ENCODE peak calls at places on chromosomes 11 and 22, in nine cellular contexts. K is LHCN-M2; F is MCF 10A; W is activated CD4-positive, alpha-beta T cell treated with anti-CD3 and anti-CD28 coated beads, Interleukin-2, amount 10 ng/mL, durations not matched to agents 7 days and 5 days; T is cardiac fibroblast; E is NCI-H2107; O is AG04449; A is T-helper 1 cell; Q is left ventricle myocardium inferior. V is an unnamed sample.

GRCh38 chr22:23119492-23120414 is 22.0 kb downstream of the RSPH14 start:
- DNase-seq in O (no peak), Q (no peak), E (no peak), F (no peak), K (no peak), W (peak; percentile 52), A (peak; percentile 47), T (no peak), V (no peak)

GRCh38 chr11:125903753-125904659 is at the start of gene DDX25:
- DNase-seq in W (no peak), Q (no peak), T (no peak), A (no peak), K (no peak), F (no peak), O (no peak), E (no peak), V (no peak)

GRCh38 chr11:121473064-121473777 is 20.5 kb upstream of the SORL1-AS1 start:
- DNase-seq in K (peak; percentile 2), A (no peak), Q (no peak), O (no peak), W (no peak), E (no peak), F (no peak), T (peak; percentile 37), V (peak; percentile 13)

GRCh38 chr11:120054753-120055045 is 83.2 kb downstream of the TRIM29 start:
- DNase-seq in W (no peak), K (no peak), E (no peak), A (no peak), Q (no peak), T (no peak), F (no peak), O (no peak), V (no peak)

GRCh38 chr22:39184586-39185577 is 32.4 kb upstream of the CBX7 start:
- DNase-seq in K (no peak), O (no peak), T (peak; percentile 84), A (no peak), F (no peak), W (no peak), Q (no peak), E (no peak), V (no peak)

GRCh38 chr11:116697639-116698038 is 75.1 kb downstream of the BUD13 start:
- DNase-seq in T (no peak), E (no peak), F (no peak), Q (no peak), O (no peak), K (no peak), A (no peak), W (no peak), V (no peak)

GRCh38 chr11:61195710-61196109 is 7.6 kb upstream of the PGA3 start:
- DNase-seq in K (no peak), T (no peak), O (no peak), E (no peak), A (no peak), W (no peak), Q (no peak), F (no peak), V (no peak)

GRCh38 chr22:45203150-45203974 is 37.3 kb downstream of the KIAA0930 start:
- DNase-seq in E (no peak), F (no peak), Q (no peak), W (no peak), A (no peak), O (no peak), K (no peak), T (no peak), V (no peak)

GRCh38 chr11:67282876-67283371 is 6.2 kb upstream of the ANKRD13D start:
- DNase-seq in K (no peak), Q (peak; percentile 12), O (no peak), T (no peak), E (no peak), A (no peak), W (no peak), F (no peak), V (no peak)

GRCh38 chr22:31148953-31149627 is 8.8 kb upstream of the PLA2G3 start:
- DNase-seq in F (peak; percentile 75), K (peak; percentile 59), Q (peak; percentile 66), W (peak; percentile 36), E (no peak), A (no peak), T (peak; percentile 90), O (no peak), V (peak; percentile 59)

GRCh38 chr22:27982630-27983180 is 63.6 kb upstream of the PITPNB start:
- DNase-seq in T (no peak), K (no peak), W (no peak), Q (no peak), F (no peak), O (no peak), A (no peak), E (no peak), V (no peak)

GRCh38 chr22:49604732-49605302 is 222.9 kb downstream of the BRD1 start:
- DNase-seq in E (no peak), T (no peak), W (no peak), K (no peak), Q (no peak), A (no peak), O (no peak), F (no peak), V (no peak)

GRCh38 chr11:65504671-65505433 is 6.0 kb downstream of the MALAT1 start:
- DNase-seq in K (peak; percentile 45), O (no peak), W (no peak), E (no peak), T (peak; percentile 72), Q (no peak), A (no peak), F (no peak), V (no peak)

GRCh38 chr11:8956860-8957259 is 7.4 kb downstream of the TMEM9B start:
- DNase-seq in F (no peak), T (no peak), K (no peak), A (no peak), E (no peak), O (no peak), Q (no peak), W (no peak), V (peak; percentile 20)

GRCh38 chr22:47067911-47068654 is 305.6 kb downstream of the TBC1D22A start:
- DNase-seq in W (no peak), O (no peak), F (no peak), K (no peak), Q (peak; percentile 5), T (no peak), A (no peak), E (no peak), V (no peak)

GRCh38 chr22:20238567-20239062 is 29.5 kb downstream of the RTN4R start:
- DNase-seq in A (peak; percentile 21), K (peak; percentile 4), E (no peak), Q (no peak), W (peak; percentile 73), O (no peak), T (no peak), F (peak; percentile 39), V (no peak)

GRCh38 chr22:19393704-19394103 is 37.8 kb downstream of the HIRA start:
- DNase-seq in F (no peak), E (no peak), O (no peak), A (no peak), W (no peak), T (no peak), K (no peak), Q (no peak), V (no peak)

GRCh38 chr11:69295995-69296889 is 2.3 kb downstream of the MYEOV start:
- DNase-seq in Q (peak; percentile 54), O (no peak), E (no peak), F (peak; percentile 96), T (peak; percentile 87), A (no peak), K (peak; percentile 75), W (no peak), V (no peak)

GRCh38 chr11:18770479-18771125 is 21.0 kb downstream of the PTPN5 start:
- DNase-seq in Q (no peak), K (no peak), W (no peak), F (no peak), A (no peak), T (no peak), O (no peak), E (no peak), V (no peak)

GRCh38 chr11:91981995-91982394 is 242.6 kb upstream of the FAT3 start:
- DNase-seq in O (peak; percentile 82), T (peak; percentile 96), Q (no peak), E (no peak), A (no peak), W (no peak), F (peak; percentile 95), K (peak; percentile 92), V (no peak)

GRCh38 chr11:3044004-3044403 is 13.2 kb downstream of the CARS1 start:
- DNase-seq in T (peak; percentile 46), W (no peak), F (no peak), O (no peak), Q (peak; percentile 13), A (no peak), K (peak; percentile 34), E (no peak), V (no peak)

GRCh38 chr11:44709281-44709562 is 17.5 kb upstream of the TSPAN18 start:
- DNase-seq in O (no peak), T (no peak), K (no peak), F (peak; percentile 90), A (no peak), E (no peak), W (no peak), Q (no peak), V (no peak)

GRCh38 chr11:99325807-99326206 is 305.1 kb downstream of the CNTN5 start:
- DNase-seq in T (peak; percentile 89), W (no peak), A (no peak), E (no peak), F (peak; percentile 77), O (peak; percentile 23), Q (no peak), K (peak; percentile 90), V (peak; percentile 57)

GRCh38 chr11:66011239-66011784 is 496 bp upstream of the CST6 start:
- DNase-seq in W (no peak), Q (no peak), K (no peak), O (no peak), A (no peak), F (peak; percentile 86), T (peak; percentile 47), E (no peak), V (no peak)

GRCh38 chr11:112024178-112024777 is 930 bp upstream of the DLAT start:
- DNase-seq in O (no peak), F (no peak), Q (no peak), A (no peak), W (peak; percentile 12), E (no peak), T (no peak), K (no peak), V (peak; percentile 7)

GRCh38 chr11:88411265-88411664 is 73.7 kb upstream of the CTSC start:
- DNase-seq in K (peak; percentile 77), W (no peak), A (no peak), F (peak; percentile 62), E (no peak), Q (no peak), T (no peak), O (peak; percentile 75), V (peak; percentile 35)

GRCh38 chr11:126384449-126385070 is 29.1 kb downstream of the ST3GAL4 start:
- DNase-seq in O (no peak), F (no peak), A (no peak), Q (peak; percentile 9), T (no peak), W (no peak), K (no peak), E (no peak), V (no peak)